ENCODE peak calls at places on chromosomes 2 and 18, in five cellular contexts. A, C, Z, U and B are unnamed samples.

GRCh38 chr2:137000790-137001189 is 235.4 kb downstream of the THSD7B start:
- DNase-seq in Z (no peak), U (no peak), C (no peak), A (no peak), B (no peak)

GRCh38 chr2:191845876-191846786 is 757 bp downstream of the CAVIN2 start:
- DNase-seq in Z (no peak), A (no peak), C (peak; percentile 74), U (no peak), B (no peak)

GRCh38 chr2:10987439-10987838 is 75.7 kb downstream of the KCNF1 start:
- DNase-seq in A (no peak), U (no peak), Z (no peak), C (no peak), B (no peak)

GRCh38 chr2:240344904-240345303 is 90.6 kb upstream of the GPC1 start:
- DNase-seq in U (no peak), A (no peak), C (no peak), Z (no peak), B (no peak)

GRCh38 chr2:120109186-120110061 is 96.5 kb downstream of the EPB41L5 start:
- DNase-seq in A (no peak), Z (no peak), C (no peak), U (no peak), B (no peak)

GRCh38 chr2:235966932-235967331 is 201.3 kb downstream of the GBX2 start:
- DNase-seq in A (no peak), U (no peak), Z (no peak), C (no peak), B (no peak)

GRCh38 chr2:27209621-27210401 is 2.0 kb upstream of the ATRAID start:
- DNase-seq in Z (no peak), C (no peak), U (no peak), A (no peak), B (no peak)

GRCh38 chr18:25464211-25464610 is 112.2 kb upstream of the ZNF521 start:
- DNase-seq in A (no peak), C (no peak), U (no peak), Z (no peak), B (no peak)

GRCh38 chr2:55620123-55620779 is 2.8 kb upstream of the PPP4R3B start:
- DNase-seq in C (no peak), A (no peak), Z (no peak), U (no peak), B (no peak)

GRCh38 chr2:39696072-39696471 is 30.4 kb downstream of the TMEM178A start:
- DNase-seq in Z (no peak), C (no peak), A (no peak), U (no peak), B (no peak)

GRCh38 chr18:34970106-34970505 is 71.1 kb upstream of the MAPRE2 start:
- DNase-seq in C (no peak), U (no peak), A (no peak), Z (no peak), B (no peak)

GRCh38 chr2:175964195-175964594 is 37.9 kb downstream of the LNPK start:
- DNase-seq in Z (no peak), C (no peak), U (no peak), A (no peak), B (no peak)

GRCh38 chr2:232183279-232183678 is 195.3 kb upstream of the ALPP start:
- DNase-seq in Z (no peak), U (no peak), C (no peak), A (no peak), B (no peak)

GRCh38 chr18:79483971-79484491 is 88.3 kb downstream of the NFATC1 start:
- DNase-seq in Z (no peak), U (no peak), C (peak; percentile 50), A (no peak), B (no peak)
- TF ChIP-seq POLR2A in Z (no peak), U (no peak), C (no peak), A (no peak), B (no peak)

GRCh38 chr2:207529330-207530159 is at the start of gene CREB1:
- DNase-seq in C (peak; percentile 100), Z (peak; percentile 98), A (peak; percentile 91), U (peak; percentile 100), B (peak; percentile 92)
- TF ChIP-seq POLR2A in C (peak; percentile 99), Z (peak; percentile 90), A (peak; percentile 77), U (peak; percentile 92), B (peak; percentile 74)

DNA sequence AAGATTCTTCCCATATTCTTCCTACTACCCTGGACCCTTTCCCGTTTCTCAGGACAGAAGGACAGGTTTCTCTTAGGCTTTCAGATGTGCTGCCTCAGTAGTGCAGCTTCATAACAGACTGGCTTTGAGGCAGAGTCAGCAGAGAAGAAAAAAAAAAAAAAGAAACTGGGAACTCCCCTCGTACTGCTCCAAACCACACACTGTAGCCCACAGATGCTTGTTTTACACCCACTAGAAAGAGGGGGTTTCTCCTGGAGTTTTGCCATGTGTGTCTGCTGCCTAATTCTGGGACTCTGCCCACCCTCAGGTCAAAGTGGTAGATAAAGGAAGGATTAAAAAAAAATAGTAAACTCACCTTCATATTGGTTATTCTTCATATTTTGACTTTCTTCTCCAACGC is 95.9 kb downstream of the NCOA1 start:
- DNase-seq in C (no peak), A (no peak), Z (no peak), U (no peak), B (no peak)
- TF ChIP-seq POLR2A in C (no peak), A (no peak), Z (no peak), U (no peak), B (no peak)

DNA sequence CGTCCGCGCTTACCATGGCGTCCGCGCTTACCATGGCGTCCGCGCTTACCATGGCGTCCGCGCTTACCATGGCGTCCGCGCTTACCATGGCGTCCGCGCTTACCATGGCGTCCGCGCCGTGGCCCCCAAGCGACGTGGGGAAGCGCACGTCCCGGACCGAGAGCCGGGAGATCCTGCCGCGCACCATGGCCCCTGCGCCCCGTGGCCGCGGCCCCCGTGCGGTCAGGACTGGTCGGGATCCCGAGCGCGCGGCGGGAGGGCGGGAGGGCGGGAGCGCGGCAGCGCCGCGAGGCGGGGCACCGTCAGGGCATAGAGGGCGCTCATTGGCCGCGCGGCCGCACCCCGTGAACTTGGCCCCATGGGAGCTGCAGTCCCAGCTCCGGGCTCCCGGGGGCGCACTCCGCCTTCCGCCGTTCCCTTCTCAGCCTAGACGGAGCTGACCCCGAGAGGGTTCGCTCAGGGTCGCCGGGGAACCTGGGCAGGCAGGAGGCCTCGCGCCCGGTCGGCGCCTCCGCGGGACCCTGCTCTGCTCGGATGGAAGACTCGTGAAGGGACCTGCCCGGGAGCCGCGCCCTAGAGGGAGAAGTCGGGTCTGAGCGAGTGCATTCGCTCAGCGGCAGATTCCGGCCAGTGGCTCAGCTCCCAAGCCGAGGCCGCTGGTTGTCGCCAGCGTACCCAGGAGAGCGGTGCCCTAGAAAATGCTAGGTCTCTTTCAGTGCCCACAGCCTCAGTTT is at the start of gene ENOSF1:
- DNase-seq in Z (peak; percentile 86), U (peak; percentile 82), A (peak; percentile 79), C (peak; percentile 90), B (peak; percentile 88)
- TF ChIP-seq POLR2A in Z (peak; percentile 32), U (no peak), A (peak; percentile 62), C (peak; percentile 20), B (peak; percentile 37)

GRCh38 chr2:8395718-8396117 is 286.1 kb upstream of the ID2 start:
- DNase-seq in Z (no peak), A (no peak), C (no peak), U (no peak), B (no peak)

GRCh38 chr2:8392098-8392844 is 289.6 kb upstream of the ID2 start:
- DNase-seq in A (peak; percentile 31), U (no peak), C (no peak), Z (no peak), B (no peak)

GRCh38 chr2:8393506-8393905 is 288.4 kb upstream of the ID2 start:
- DNase-seq in A (no peak), Z (no peak), U (no peak), C (no peak), B (no peak)

GRCh38 chr2:8394131-8394530 is 287.7 kb upstream of the ID2 start:
- DNase-seq in A (no peak), Z (no peak), U (no peak), C (no peak), B (no peak)

DNA sequence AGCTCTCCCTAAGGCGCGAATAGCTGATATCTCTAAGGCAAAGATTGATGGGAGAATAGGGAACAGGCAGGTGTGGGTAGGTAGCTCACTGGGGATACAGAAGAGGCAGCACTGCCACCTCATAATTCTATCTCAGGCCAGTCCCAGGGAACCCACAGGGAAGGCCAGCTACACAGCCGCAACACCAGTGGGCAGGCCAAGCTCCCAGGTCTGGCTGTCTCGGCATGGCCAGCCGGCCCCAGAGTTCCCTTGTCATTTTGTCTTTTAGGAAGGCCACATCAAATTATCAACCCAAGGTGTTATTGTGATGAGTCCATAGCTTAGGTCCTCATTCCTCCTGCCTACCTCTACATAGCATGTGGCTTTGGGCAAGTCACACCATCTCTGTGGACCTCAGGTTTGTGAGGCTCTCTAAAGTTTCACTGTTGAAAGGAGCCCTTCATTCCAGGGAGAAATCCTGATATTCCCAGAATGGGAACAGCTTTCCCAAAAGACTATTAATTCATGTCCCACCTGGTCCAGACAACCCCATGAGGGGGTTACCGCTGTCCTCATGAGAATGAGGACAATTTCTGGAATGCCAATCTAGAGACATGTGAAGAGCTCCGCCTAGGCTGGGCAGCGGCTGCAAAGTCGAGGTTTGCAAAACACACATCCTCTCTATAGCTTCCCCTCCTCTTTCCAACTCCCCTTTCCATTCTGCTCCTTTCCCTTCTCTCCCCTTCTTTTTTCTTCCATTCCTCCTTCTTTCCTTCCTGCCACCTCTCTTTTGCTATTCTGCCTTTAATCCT is 287.1 kb upstream of the ID2 start:
- DNase-seq in A (no peak), Z (no peak), C (no peak), U (no peak), B (no peak)
- TF ChIP-seq POLR2A in A (no peak), Z (no peak), C (no peak), U (no peak), B (no peak)